ENCODE peak calls at places on chromosomes 6 and 20, in six cellular contexts. X, N, D, W, E and Z are unnamed samples.

GRCh38 chr20:29409833-29410804 is 1847.3 kb upstream of the DEFB115 start:
- DNase-seq in E (no peak), D (no peak), W (no peak), X (no peak), N (no peak), Z (no peak)

GRCh38 chr20:14477125-14477524 is 139.7 kb upstream of the FLRT3 start:
- DNase-seq in E (no peak), X (no peak), N (no peak), D (no peak), W (no peak), Z (no peak)

GRCh38 chr20:40956503-40956902 is 72.1 kb upstream of the TOP1 start:
- DNase-seq in X (no peak), D (peak), E (no peak), N (no peak), W (no peak), Z (no peak)

GRCh38 chr6:131636880-131637792 is at the start of gene ENPP3:
- DNase-seq in X (peak), D (no peak), N (no peak), W (no peak), E (peak), Z (no peak)

GRCh38 chr6:3912366-3913076 is 63.3 kb downstream of the FAM50B start:
- DNase-seq in N (no peak), E (no peak), D (peak), W (no peak), X (peak), Z (no peak)

GRCh38 chr6:152461556-152461955 is 175.6 kb downstream of the SYNE1 start:
- DNase-seq in N (no peak), D (no peak), X (no peak), E (no peak), W (no peak), Z (no peak)

GRCh38 chr20:22408521-22409402 is 175.6 kb downstream of the FOXA2 start:
- DNase-seq in E (no peak), N (no peak), X (no peak), W (no peak), D (no peak), Z (no peak)

GRCh38 chr6:168290095-168290494 is 29.5 kb downstream of the DACT2 start:
- DNase-seq in E (no peak), D (no peak), N (no peak), W (no peak), X (no peak), Z (no peak)

GRCh38 chr6:85865665-85866372 is 223.1 kb upstream of the SYNCRIP start:
- DNase-seq in D (no peak), W (peak), N (no peak), X (peak), E (no peak), Z (peak)

GRCh38 chr20:63508072-63508768 is 9.3 kb upstream of the EEF1A2 start:
- DNase-seq in X (no peak), D (no peak), N (no peak), E (no peak), W (no peak), Z (no peak)

GRCh38 chr6:37985355-37985754 is 165.8 kb downstream of the ZFAND3 start:
- DNase-seq in W (no peak), E (no peak), D (no peak), N (no peak), X (no peak), Z (no peak)

GRCh38 chr6:6176829-6177228 is 143.6 kb downstream of the F13A1 start:
- DNase-seq in E (no peak), X (no peak), W (no peak), N (no peak), D (no peak), Z (no peak)

GRCh38 chr6:108643184-108643583 is 82.5 kb downstream of the FOXO3 start:
- DNase-seq in E (no peak), W (no peak), N (no peak), X (no peak), D (no peak), Z (no peak)

GRCh38 chr6:142816024-142816423 is 129.0 kb downstream of the HIVEP2 start:
- DNase-seq in N (no peak), X (no peak), D (no peak), W (no peak), E (no peak), Z (no peak)

GRCh38 chr6:10561566-10562088 is 40.5 kb downstream of the GCNT2 start:
- DNase-seq in N (no peak), W (no peak), E (no peak), X (no peak), D (no peak), Z (no peak)

GRCh38 chr6:109073344-109074235 is 21.1 kb downstream of the SESN1 start:
- DNase-seq in N (no peak), W (peak), E (peak), D (no peak), X (peak), Z (peak)

GRCh38 chr20:47441774-47442150 is 59.9 kb upstream of the NCOA3 start:
- DNase-seq in D (no peak), W (no peak), N (no peak), E (no peak), X (no peak), Z (no peak)

GRCh38 chr20:44817143-44817910 is 7.0 kb upstream of the RIMS4 start:
- DNase-seq in D (no peak), N (no peak), X (no peak), W (no peak), E (no peak), Z (no peak)

GRCh38 chr6:10418862-10419748 is 4.2 kb upstream of the TFAP2A start:
- DNase-seq in D (peak), W (no peak), N (no peak), E (peak), X (no peak), Z (no peak)

GRCh38 chr6:169035381-169036280 is 218.0 kb downstream of the THBS2 start:
- DNase-seq in X (no peak), E (no peak), N (no peak), D (no peak), W (no peak), Z (no peak)

GRCh38 chr6:34601706-34602105 is 45.6 kb upstream of the SPDEF start:
- DNase-seq in E (no peak), D (no peak), W (no peak), N (no peak), X (no peak), Z (no peak)

GRCh38 chr6:154247119-154247814 is 109.3 kb downstream of the IPCEF1 start:
- DNase-seq in X (no peak), D (no peak), W (no peak), N (no peak), E (no peak), Z (no peak)

GRCh38 chr20:13262701-13263335 is 41.7 kb downstream of the ISM1 start:
- DNase-seq in N (no peak), D (no peak), X (no peak), E (no peak), W (no peak), Z (no peak)

GRCh38 chr20:22411568-22412450 is 172.6 kb downstream of the FOXA2 start:
- DNase-seq in N (no peak), E (peak), X (peak), D (no peak), W (no peak), Z (no peak)

GRCh38 chr6:11190625-11191245 is 41.7 kb downstream of the NEDD9 start:
- DNase-seq in N (no peak), E (no peak), W (no peak), D (no peak), X (no peak), Z (no peak)

GRCh38 chr6:122984393-122984792 is 11.6 kb upstream of the CLVS2 start:
- DNase-seq in X (no peak), D (no peak), W (no peak), E (no peak), N (no peak), Z (no peak)

GRCh38 chr20:58106143-58106750 is 122.2 kb downstream of the ANKRD60 start:
- DNase-seq in X (no peak), E (no peak), W (no peak), D (no peak), N (no peak), Z (no peak)

GRCh38 chr20:8254911-8255582 is 123.0 kb downstream of the PLCB1 start:
- DNase-seq in D (no peak), W (no peak), E (no peak), N (no peak), X (no peak), Z (no peak)

GRCh38 chr6:158284340-158285210 is 27.7 kb upstream of the TULP4 start:
- DNase-seq in N (no peak), E (no peak), D (no peak), W (no peak), X (no peak), Z (peak)

GRCh38 chr6:134195164-134195906 is 122.6 kb downstream of the SGK1 start:
- DNase-seq in W (no peak), X (peak), E (peak), N (no peak), D (no peak), Z (no peak)

GRCh38 chr6:133333852-133334251 is 92.7 kb downstream of the EYA4 start:
- DNase-seq in N (no peak), X (no peak), E (no peak), W (no peak), D (no peak), Z (no peak)

GRCh38 chr6:92507552-92507951 is 911.8 kb downstream of the EPHA7 start:
- DNase-seq in W (no peak), N (no peak), D (no peak), X (no peak), E (no peak), Z (no peak)

GRCh38 chr6:170212956-170213636 is 77.8 kb downstream of the DLL1 start:
- DNase-seq in W (no peak), E (no peak), D (no peak), X (no peak), N (no peak), Z (no peak)

GRCh38 chr20:62636446-62636845 is 5.9 kb upstream of the SLCO4A1 start:
- DNase-seq in D (no peak), X (no peak), E (no peak), W (no peak), N (no peak), Z (no peak)

DNA sequence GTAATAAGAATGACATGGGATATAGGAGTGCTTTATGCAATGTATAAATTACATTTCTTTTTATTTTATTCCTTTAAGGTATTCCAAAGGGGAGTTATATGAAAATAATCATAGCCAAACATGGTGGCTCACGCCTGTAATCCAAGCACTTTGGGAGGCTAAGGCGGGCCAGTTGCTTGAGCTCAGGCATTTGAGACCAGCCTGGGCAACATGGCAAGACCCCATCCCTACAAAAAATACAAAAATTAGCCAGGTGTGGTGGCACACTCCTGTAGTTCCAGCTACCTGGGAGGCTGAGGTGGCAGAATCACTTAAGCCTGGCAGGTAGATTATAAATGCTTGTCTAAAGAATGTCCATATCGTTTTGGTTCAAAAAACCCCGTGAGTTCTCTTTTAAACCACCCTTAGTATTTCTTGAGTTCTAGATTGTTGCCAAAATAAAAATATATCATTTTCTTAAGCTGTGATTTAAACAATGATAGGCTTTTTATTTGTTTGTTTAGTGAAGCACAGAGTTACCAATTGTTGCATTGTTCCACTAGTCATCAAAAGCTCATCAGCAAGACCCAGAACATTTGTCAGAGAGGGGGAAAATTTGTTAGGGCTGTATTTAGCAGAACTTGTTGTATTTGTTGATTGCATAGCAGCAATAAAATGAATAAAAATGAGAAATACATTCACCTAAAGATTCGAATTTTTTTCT is 146.2 kb downstream of the KHDC1L start:
- DNase-seq in E (no peak), W (no peak), N (no peak), X (no peak), D (no peak), Z (no peak)
- H3K4me3 ChIP-seq in E (no peak), W (no peak), N (no peak), X (no peak), D (no peak), Z (no peak)

GRCh38 chr20:10783660-10784336 is 110.0 kb upstream of the JAG1 start:
- DNase-seq in W (no peak), D (no peak), E (no peak), X (no peak), N (no peak), Z (no peak)
- TF ChIP-seq ZNF274 in W (no peak), D (no peak), E (no peak), X (no peak), N (no peak), Z (no peak)

DNA sequence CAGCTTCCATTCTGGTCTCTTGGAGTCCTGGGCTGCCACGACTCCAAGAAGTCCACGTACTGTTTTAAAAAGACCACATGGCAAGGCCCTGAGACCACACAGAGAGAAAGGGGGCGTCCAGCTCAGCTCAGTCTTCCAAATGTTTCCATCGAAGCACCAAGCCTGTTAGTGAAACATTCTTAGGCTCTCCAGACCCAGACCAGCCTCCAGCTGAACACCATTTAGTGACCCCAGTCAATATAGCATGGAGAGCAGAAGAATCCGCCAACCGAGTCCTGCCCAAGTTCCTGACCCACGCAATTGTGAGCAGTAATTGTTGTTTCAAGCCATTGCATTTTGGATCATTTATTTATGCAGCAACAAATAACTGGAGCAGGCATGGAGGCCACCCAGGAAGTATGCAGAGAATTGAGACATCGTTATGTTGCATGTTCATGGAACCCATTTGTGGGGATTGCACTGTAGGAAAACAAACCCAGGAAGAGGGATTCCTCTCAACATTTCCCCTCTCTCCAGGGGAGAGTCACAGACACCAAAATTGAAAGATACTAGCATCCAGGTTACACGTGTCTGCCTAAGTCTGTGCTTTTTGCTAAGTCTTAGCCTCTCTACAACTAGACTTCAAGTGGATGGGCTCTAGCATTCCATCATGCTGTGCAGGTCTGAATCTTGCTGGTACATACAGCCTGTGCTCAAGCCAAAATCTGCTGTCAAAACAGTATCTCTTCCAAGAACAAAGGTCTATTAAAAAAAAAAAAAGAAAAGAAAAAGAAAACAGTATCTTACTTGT is 42.7 kb downstream of the SNRNP48 start:
- DNase-seq in E (no peak), X (no peak), D (no peak), W (no peak), N (no peak), Z (no peak)
- H3K9ac ChIP-seq in E (no peak), X (no peak), D (no peak), W (no peak), N (no peak), Z (no peak)

GRCh38 chr20:16729080-16729479 is 746 bp upstream of the SNRPB2 start:
- DNase-seq in X (no peak), W (no peak), N (no peak), E (no peak), D (no peak), Z (no peak)
- H3K4me3 ChIP-seq in X (peak), W (peak), N (peak), E (no peak), D (peak), Z (peak)

DNA sequence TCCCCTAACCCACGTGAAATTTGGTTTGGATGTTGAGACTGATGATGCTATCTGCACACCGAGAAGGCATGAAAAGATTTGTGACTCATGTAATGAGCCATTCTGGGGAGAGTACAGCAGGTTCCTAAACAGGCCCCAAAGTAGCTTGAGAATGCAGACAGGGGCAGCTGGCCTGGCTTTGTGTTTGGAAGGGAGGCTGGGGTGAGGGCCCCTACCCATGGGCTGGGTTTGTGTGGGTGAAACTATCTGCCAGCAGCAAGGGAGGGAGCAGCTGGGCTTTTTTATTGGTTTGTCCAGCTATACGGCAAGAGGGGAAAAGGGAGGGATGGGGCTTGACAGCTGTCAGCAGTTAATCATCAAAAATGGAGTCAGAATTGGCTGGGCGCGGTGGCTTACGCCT is 87.0 kb upstream of the RNF24 start:
- DNase-seq in D (peak), X (no peak), N (no peak), E (no peak), W (no peak), Z (no peak)
- TF ChIP-seq ZNF274 in D (no peak), X (no peak), N (no peak), E (no peak), W (no peak), Z (no peak)

DNA sequence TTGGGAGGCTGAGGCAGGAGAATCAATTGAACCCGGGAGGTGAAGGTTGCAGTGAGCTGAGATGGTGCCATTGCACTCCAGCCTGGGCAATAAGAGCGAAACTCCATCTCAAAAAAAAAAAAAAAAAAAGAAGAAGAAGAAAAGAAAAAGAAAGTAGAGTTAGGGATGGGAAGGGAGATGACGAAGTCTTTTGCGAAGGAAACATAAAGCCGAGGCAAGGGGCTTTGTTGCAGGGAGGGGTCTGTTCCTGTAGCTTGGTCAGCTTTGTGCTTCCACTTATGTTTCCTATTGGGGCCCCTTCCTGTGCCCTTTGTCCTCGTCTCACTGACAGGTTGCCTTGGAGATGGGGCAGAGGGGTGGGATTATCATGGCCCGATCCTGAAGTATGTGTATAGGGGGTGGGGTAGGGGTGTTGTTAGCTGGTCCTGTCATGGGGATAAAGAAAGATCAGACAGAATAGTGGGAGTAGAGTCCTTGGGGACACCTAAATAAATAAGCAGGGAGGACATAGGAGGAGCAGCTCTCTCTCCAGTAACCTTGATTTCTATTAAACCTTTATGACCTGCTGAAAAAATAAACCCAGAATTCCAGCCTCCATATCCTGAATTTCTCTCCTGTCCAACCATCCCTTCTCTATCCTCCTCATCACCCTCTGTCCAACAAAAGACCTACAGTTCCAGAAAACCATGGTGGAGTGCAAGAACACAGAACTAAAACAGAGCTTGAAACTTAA is 1.2 kb upstream of the CLIC1 start:
- DNase-seq in E (peak), W (no peak), X (peak), N (no peak), D (peak), Z (no peak)
- H3K9ac ChIP-seq in E (peak), W (peak), X (peak), N (peak), D (no peak), Z (peak)

GRCh38 chr6:40738551-40738950 is 151.4 kb upstream of the LRFN2 start:
- DNase-seq in W (no peak), E (no peak), N (no peak), X (no peak), D (no peak), Z (no peak)
- H3K4me3 ChIP-seq in W (no peak), E (no peak), N (no peak), X (no peak), D (no peak), Z (no peak)

DNA sequence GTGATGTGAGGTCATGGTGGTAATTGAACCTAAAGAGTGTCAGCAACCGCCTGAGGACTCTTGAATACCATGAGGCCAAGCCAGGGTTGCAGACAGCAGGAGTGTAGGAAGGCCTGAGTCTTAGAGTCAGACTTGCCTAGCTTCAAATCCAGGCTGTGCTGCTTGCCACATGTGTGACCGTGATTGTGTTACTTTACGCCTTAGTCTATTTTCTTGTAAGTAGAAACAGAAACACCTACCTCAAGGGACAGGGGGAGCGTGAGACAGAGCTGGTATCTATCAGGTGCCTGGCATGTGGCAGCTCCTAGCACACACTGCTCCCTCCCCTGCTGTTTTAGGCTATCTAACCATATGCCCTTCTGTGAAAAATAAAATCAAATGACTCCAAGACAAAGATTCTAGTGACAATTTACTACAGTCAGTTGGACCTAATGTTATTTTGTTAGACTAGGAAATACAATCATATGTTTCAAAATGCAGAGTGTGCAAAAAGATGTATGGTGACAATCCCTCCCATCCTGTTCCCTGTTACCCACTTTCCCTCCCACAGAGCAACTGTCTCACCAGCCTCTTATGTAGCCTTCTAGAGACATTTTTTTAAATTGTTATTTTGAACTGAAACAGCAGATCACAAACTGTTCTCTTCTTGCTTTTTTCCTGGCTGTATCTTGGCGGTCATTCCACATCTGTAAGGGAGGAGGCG is 21.7 kb downstream of the TAF8 start:
- DNase-seq in E (no peak), D (no peak), W (no peak), N (no peak), X (no peak), Z (no peak)
- TF ChIP-seq ZNF274 in E (no peak), D (no peak), W (no peak), N (no peak), X (no peak), Z (no peak)